ENCODE peak calls at places on chromosomes 1 and 21, in six cellular contexts. One of them, this sample, is unnamed.

GRCh38 chr1:62435231-62436038 is 1.4 kb upstream of the USP1 start:
- DNase-seq in epithelial cell of esophagus: peak; percentile 4
- DNase-seq in AG10803: no peak
- DNase-seq in lung: no peak
- DNase-seq in osteocyte: no peak
- DNase-seq in nephron progenitor cell: no peak
- DNase-seq in this sample: no peak

GRCh38 chr1:95033843-95034242 is 38.9 kb downstream of the ALG14 start:
- DNase-seq in epithelial cell of esophagus: no peak
- DNase-seq in AG10803: peak; percentile 70
- DNase-seq in lung: no peak
- DNase-seq in osteocyte: no peak
- DNase-seq in nephron progenitor cell: no peak
- DNase-seq in this sample: no peak

GRCh38 chr1:55374801-55375616 is 159.8 kb upstream of the USP24 start:
- DNase-seq in epithelial cell of esophagus: no peak
- DNase-seq in AG10803: peak; percentile 78
- DNase-seq in lung: peak; percentile 22
- DNase-seq in osteocyte: no peak
- DNase-seq in nephron progenitor cell: no peak
- DNase-seq in this sample: no peak

GRCh38 chr1:201259476-201260235 is 23.6 kb upstream of the PKP1 start:
- DNase-seq in epithelial cell of esophagus: peak; percentile 89
- DNase-seq in AG10803: peak; percentile 38
- DNase-seq in lung: no peak
- DNase-seq in osteocyte: peak; percentile 83
- DNase-seq in nephron progenitor cell: no peak
- DNase-seq in this sample: peak; percentile 40

GRCh38 chr21:42527489-42528158 is 14.0 kb downstream of the SLC37A1 start:
- DNase-seq in epithelial cell of esophagus: no peak
- DNase-seq in AG10803: no peak
- DNase-seq in lung: no peak
- DNase-seq in osteocyte: no peak
- DNase-seq in nephron progenitor cell: no peak
- DNase-seq in this sample: no peak

GRCh38 chr1:11749203-11749689 is 12.7 kb upstream of the C1orf167 start:
- DNase-seq in epithelial cell of esophagus: peak; percentile 54
- DNase-seq in AG10803: no peak
- DNase-seq in lung: no peak
- DNase-seq in osteocyte: no peak
- DNase-seq in nephron progenitor cell: no peak
- DNase-seq in this sample: no peak

GRCh38 chr1:186073697-186074096 is 301.4 kb downstream of the TPR start:
- DNase-seq in epithelial cell of esophagus: no peak
- DNase-seq in AG10803: no peak
- DNase-seq in lung: no peak
- DNase-seq in osteocyte: no peak
- DNase-seq in nephron progenitor cell: no peak
- DNase-seq in this sample: no peak

GRCh38 chr1:102186541-102186940 is 189.8 kb upstream of the OLFM3 start:
- DNase-seq in epithelial cell of esophagus: no peak
- DNase-seq in AG10803: no peak
- DNase-seq in lung: no peak
- DNase-seq in osteocyte: no peak
- DNase-seq in nephron progenitor cell: no peak
- DNase-seq in this sample: no peak

GRCh38 chr1:98700228-98700627 is 38.7 kb downstream of the SNX7 start:
- DNase-seq in epithelial cell of esophagus: no peak
- DNase-seq in AG10803: no peak
- DNase-seq in lung: no peak
- DNase-seq in osteocyte: no peak
- DNase-seq in nephron progenitor cell: no peak
- DNase-seq in this sample: no peak

GRCh38 chr21:36976882-36977651 is 10.6 kb upstream of the HLCS start:
- DNase-seq in epithelial cell of esophagus: peak; percentile 66
- DNase-seq in AG10803: peak; percentile 73
- DNase-seq in lung: peak; percentile 29
- DNase-seq in osteocyte: no peak
- DNase-seq in nephron progenitor cell: no peak
- DNase-seq in this sample: no peak

GRCh38 chr1:168513656-168514404 is 30.0 kb downstream of the XCL2 start:
- DNase-seq in epithelial cell of esophagus: no peak
- DNase-seq in AG10803: no peak
- DNase-seq in lung: no peak
- DNase-seq in osteocyte: no peak
- DNase-seq in nephron progenitor cell: no peak
- DNase-seq in this sample: no peak

GRCh38 chr21:31866077-31866511 is 6.7 kb upstream of the HUNK start:
- DNase-seq in epithelial cell of esophagus: peak; percentile 59
- DNase-seq in AG10803: peak; percentile 75
- DNase-seq in lung: peak; percentile 87
- DNase-seq in osteocyte: peak; percentile 95
- DNase-seq in nephron progenitor cell: peak; percentile 93
- DNase-seq in this sample: peak; percentile 78

GRCh38 chr1:230052665-230053064 is 14.4 kb upstream of the GALNT2 start:
- DNase-seq in epithelial cell of esophagus: no peak
- DNase-seq in AG10803: no peak
- DNase-seq in lung: no peak
- DNase-seq in osteocyte: no peak
- DNase-seq in nephron progenitor cell: no peak
- DNase-seq in this sample: no peak

GRCh38 chr1:16716691-16717173 is 23.6 kb upstream of the RNU1-4 start:
- DNase-seq in epithelial cell of esophagus: peak; percentile 20
- DNase-seq in AG10803: no peak
- DNase-seq in lung: no peak
- DNase-seq in osteocyte: no peak
- DNase-seq in nephron progenitor cell: no peak
- DNase-seq in this sample: no peak

GRCh38 chr1:152224093-152224492 is at the start of gene HRNR:
- DNase-seq in epithelial cell of esophagus: no peak
- DNase-seq in AG10803: no peak
- DNase-seq in lung: no peak
- DNase-seq in osteocyte: no peak
- DNase-seq in nephron progenitor cell: no peak
- DNase-seq in this sample: no peak

GRCh38 chr21:45322960-45323461 is 35.3 kb upstream of the POFUT2 start:
- DNase-seq in epithelial cell of esophagus: no peak
- DNase-seq in AG10803: peak; percentile 36
- DNase-seq in lung: no peak
- DNase-seq in osteocyte: no peak
- DNase-seq in nephron progenitor cell: no peak
- DNase-seq in this sample: no peak

GRCh38 chr1:38250356-38250755 is 203.8 kb upstream of the POU3F1 start:
- DNase-seq in epithelial cell of esophagus: no peak
- DNase-seq in AG10803: no peak
- DNase-seq in lung: no peak
- DNase-seq in osteocyte: no peak
- DNase-seq in nephron progenitor cell: no peak
- DNase-seq in this sample: no peak

GRCh38 chr1:67811816-67812215 is 21.5 kb downstream of the GNG12 start:
- DNase-seq in epithelial cell of esophagus: no peak
- DNase-seq in AG10803: no peak
- DNase-seq in lung: no peak
- DNase-seq in osteocyte: no peak
- DNase-seq in nephron progenitor cell: no peak
- DNase-seq in this sample: no peak

GRCh38 chr1:34115233-34115632 is 49.8 kb downstream of the CSMD2 start:
- DNase-seq in epithelial cell of esophagus: no peak
- DNase-seq in AG10803: no peak
- DNase-seq in lung: no peak
- DNase-seq in osteocyte: no peak
- DNase-seq in nephron progenitor cell: no peak
- DNase-seq in this sample: no peak

GRCh38 chr1:34113887-34114286 is 51.1 kb downstream of the CSMD2 start:
- DNase-seq in epithelial cell of esophagus: peak; percentile 39
- DNase-seq in AG10803: peak; percentile 39
- DNase-seq in lung: no peak
- DNase-seq in osteocyte: no peak
- DNase-seq in nephron progenitor cell: no peak
- DNase-seq in this sample: no peak

GRCh38 chr1:34108711-34109110 is 56.3 kb downstream of the CSMD2 start:
- DNase-seq in epithelial cell of esophagus: no peak
- DNase-seq in AG10803: no peak
- DNase-seq in lung: peak; percentile 7
- DNase-seq in osteocyte: no peak
- DNase-seq in nephron progenitor cell: no peak
- DNase-seq in this sample: no peak

GRCh38 chr1:34108269-34108668 is 56.8 kb downstream of the CSMD2 start:
- DNase-seq in epithelial cell of esophagus: no peak
- DNase-seq in AG10803: no peak
- DNase-seq in lung: peak; percentile 13
- DNase-seq in osteocyte: no peak
- DNase-seq in nephron progenitor cell: no peak
- DNase-seq in this sample: no peak

GRCh38 chr1:34113362-34113761 is 51.7 kb downstream of the CSMD2 start:
- DNase-seq in epithelial cell of esophagus: no peak
- DNase-seq in AG10803: no peak
- DNase-seq in lung: peak; percentile 3
- DNase-seq in osteocyte: no peak
- DNase-seq in nephron progenitor cell: no peak
- DNase-seq in this sample: no peak
- TF ChIP-seq CTCF in epithelial cell of esophagus: no peak
- TF ChIP-seq CTCF in AG10803: peak; percentile 20
- TF ChIP-seq CTCF in lung: no peak
- TF ChIP-seq CTCF in osteocyte: no peak
- TF ChIP-seq CTCF in nephron progenitor cell: no peak
- TF ChIP-seq CTCF in this sample: no peak

GRCh38 chr1:53733975-53734649 is 4.9 kb downstream of the GLIS1 start:
- DNase-seq in epithelial cell of esophagus: peak; percentile 44
- DNase-seq in AG10803: peak; percentile 78
- DNase-seq in lung: no peak
- DNase-seq in osteocyte: no peak
- DNase-seq in nephron progenitor cell: no peak
- DNase-seq in this sample: no peak

GRCh38 chr1:53733447-53733931 is 5.5 kb downstream of the GLIS1 start:
- DNase-seq in epithelial cell of esophagus: no peak
- DNase-seq in AG10803: peak; percentile 52
- DNase-seq in lung: no peak
- DNase-seq in osteocyte: no peak
- DNase-seq in nephron progenitor cell: no peak
- DNase-seq in this sample: no peak

GRCh38 chr1:53735261-53735660 is 3.7 kb downstream of the GLIS1 start:
- DNase-seq in epithelial cell of esophagus: no peak
- DNase-seq in AG10803: no peak
- DNase-seq in lung: no peak
- DNase-seq in osteocyte: no peak
- DNase-seq in nephron progenitor cell: no peak
- DNase-seq in this sample: no peak

GRCh38 chr1:53735681-53736080 is 3.3 kb downstream of the GLIS1 start:
- DNase-seq in epithelial cell of esophagus: no peak
- DNase-seq in AG10803: no peak
- DNase-seq in lung: no peak
- DNase-seq in osteocyte: no peak
- DNase-seq in nephron progenitor cell: no peak
- DNase-seq in this sample: no peak

DNA sequence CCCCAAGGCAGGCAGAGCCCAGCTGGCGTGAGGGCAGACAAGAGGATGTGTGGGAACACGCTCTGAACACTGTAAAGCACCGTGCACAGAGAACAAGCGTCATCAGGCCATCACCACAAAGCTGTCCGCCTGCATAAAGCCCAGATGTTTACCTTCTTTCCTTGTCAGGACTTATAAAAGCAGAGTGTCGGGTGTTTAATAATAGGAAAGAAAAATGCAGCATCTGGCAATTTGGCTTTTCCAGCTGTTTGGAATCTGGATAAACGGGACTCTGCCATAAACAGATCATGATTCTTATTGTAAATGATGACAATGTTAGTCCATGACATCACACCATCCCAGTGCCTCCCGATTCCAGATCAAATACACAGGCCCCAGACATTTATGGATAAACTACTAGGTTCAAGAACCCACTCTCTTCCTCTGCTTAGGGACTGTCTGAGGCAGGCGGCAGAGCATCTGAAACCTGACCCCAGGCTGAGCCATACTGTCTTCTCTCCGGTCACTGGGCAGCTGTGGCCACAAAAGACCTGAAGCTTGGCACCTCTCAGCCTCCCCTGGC is 4.2 kb downstream of the GLIS1 start:
- DNase-seq in epithelial cell of esophagus: peak; percentile 72
- DNase-seq in AG10803: peak; percentile 79
- DNase-seq in lung: no peak
- DNase-seq in osteocyte: no peak
- DNase-seq in nephron progenitor cell: peak; percentile 47
- DNase-seq in this sample: no peak
- TF ChIP-seq CTCF in epithelial cell of esophagus: no peak
- TF ChIP-seq CTCF in AG10803: no peak
- TF ChIP-seq CTCF in lung: no peak
- TF ChIP-seq CTCF in osteocyte: no peak
- TF ChIP-seq CTCF in nephron progenitor cell: no peak
- TF ChIP-seq CTCF in this sample: no peak

GRCh38 chr1:22709891-22710687 is 550 bp upstream of the EPHB2 start:
- DNase-seq in epithelial cell of esophagus: peak; percentile 53
- DNase-seq in AG10803: peak; percentile 72
- DNase-seq in lung: no peak
- DNase-seq in osteocyte: no peak
- DNase-seq in nephron progenitor cell: peak; percentile 83
- DNase-seq in this sample: peak; percentile 75

GRCh38 chr1:22711071-22711470 is 432 bp downstream of the EPHB2 start:
- DNase-seq in epithelial cell of esophagus: peak; percentile 17
- DNase-seq in AG10803: no peak
- DNase-seq in lung: no peak
- DNase-seq in osteocyte: no peak
- DNase-seq in nephron progenitor cell: no peak
- DNase-seq in this sample: no peak

GRCh38 chr1:22708777-22709176 is 1.9 kb upstream of the EPHB2 start:
- DNase-seq in epithelial cell of esophagus: no peak
- DNase-seq in AG10803: no peak
- DNase-seq in lung: no peak
- DNase-seq in osteocyte: no peak
- DNase-seq in nephron progenitor cell: no peak
- DNase-seq in this sample: no peak

GRCh38 chr1:22710688-22711024 is at the start of gene EPHB2:
- DNase-seq in epithelial cell of esophagus: peak; percentile 53
- DNase-seq in AG10803: no peak
- DNase-seq in lung: no peak
- DNase-seq in osteocyte: no peak
- DNase-seq in nephron progenitor cell: peak; percentile 69
- DNase-seq in this sample: no peak

DNA sequence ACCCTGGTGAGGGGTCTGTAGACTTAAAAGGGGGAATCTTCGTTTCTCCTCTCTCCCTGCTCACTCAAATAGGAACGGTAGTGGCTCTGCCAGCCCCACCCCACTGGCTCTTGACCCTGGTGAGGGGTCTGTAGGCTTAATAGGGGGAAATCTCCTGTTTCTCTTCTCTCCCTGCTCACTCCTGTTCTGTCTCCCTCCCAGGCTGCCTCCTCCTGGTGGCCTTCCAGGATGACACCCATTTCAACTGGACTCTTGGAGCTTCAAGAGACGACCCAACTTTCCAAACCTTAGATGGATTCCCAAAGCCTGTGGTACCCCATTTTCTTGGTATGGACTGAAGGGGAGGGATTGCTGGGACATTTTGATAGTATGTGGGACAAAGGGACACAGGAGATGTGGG is 1.4 kb upstream of the EPHB2 start:
- DNase-seq in epithelial cell of esophagus: no peak
- DNase-seq in AG10803: no peak
- DNase-seq in lung: no peak
- DNase-seq in osteocyte: no peak
- DNase-seq in nephron progenitor cell: no peak
- DNase-seq in this sample: no peak
- TF ChIP-seq CTCF in epithelial cell of esophagus: peak; percentile 33
- TF ChIP-seq CTCF in AG10803: peak; percentile 23
- TF ChIP-seq CTCF in lung: no peak
- TF ChIP-seq CTCF in osteocyte: peak; percentile 28
- TF ChIP-seq CTCF in nephron progenitor cell: peak; percentile 42
- TF ChIP-seq CTCF in this sample: peak; percentile 54

GRCh38 chr1:36306210-36306901 is at the start of gene SH3D21:
- DNase-seq in epithelial cell of esophagus: peak; percentile 79
- DNase-seq in AG10803: peak; percentile 18
- DNase-seq in lung: peak; percentile 61
- DNase-seq in osteocyte: no peak
- DNase-seq in nephron progenitor cell: peak; percentile 62
- DNase-seq in this sample: no peak
- TF ChIP-seq CTCF in epithelial cell of esophagus: peak; percentile 34
- TF ChIP-seq CTCF in AG10803: no peak
- TF ChIP-seq CTCF in lung: no peak
- TF ChIP-seq CTCF in osteocyte: peak; percentile 26
- TF ChIP-seq CTCF in nephron progenitor cell: no peak
- TF ChIP-seq CTCF in this sample: no peak

This sample was measured in mesothelial cell of epicardium.